ENCODE peak calls at places on chromosomes 7 and 10, in ten cellular contexts. Q is omental fat pad; A is glutamatergic neuron; T is adrenal gland; E is progenitor cell of endocrine pancreas; R is BE2C; U is transverse colon; V is psoas muscle; W is activated CD8-positive, alpha-beta T cell treated with anti-CD3 and anti-CD28 coated beads for 36 hours; F is chondrocyte. C is an unnamed sample.

GRCh38 chr10:130573446-130573845 is 437.3 kb downstream of the GLRX3 start:
- DNase-seq in Q (no peak), A (no peak), T (no peak), E (no peak), R (no peak), U (no peak), V (no peak), W (no peak), F (no peak), C (no peak)

GRCh38 chr7:142263598-142264380 is 5.9 kb upstream of the PRSS58 start:
- DNase-seq in Q (no peak), A (no peak), T (no peak), E (no peak), R (no peak), U (no peak), V (no peak), W (no peak), F (no peak), C (no peak)

GRCh38 chr7:1512781-1513656 is 8.8 kb upstream of the INTS1 start:
- DNase-seq in Q (peak; percentile 48), A (no peak), T (peak; percentile 67), E (no peak), R (peak; percentile 15), U (no peak), V (peak; percentile 94), W (peak; percentile 72), F (no peak), C (no peak)

GRCh38 chr7:17069146-17069545 is 187.4 kb upstream of the AGR3 start:
- DNase-seq in Q (no peak), A (no peak), T (no peak), E (no peak), R (no peak), U (no peak), V (no peak), W (no peak), F (no peak), C (no peak)

GRCh38 chr10:12710594-12711343 is 290.7 kb downstream of the CCDC3 start:
- DNase-seq in Q (peak; percentile 62), A (peak; percentile 86), T (peak; percentile 68), E (peak; percentile 61), R (peak; percentile 60), U (peak; percentile 83), V (peak; percentile 79), W (peak; percentile 90), F (no peak), C (peak; percentile 88)

GRCh38 chr7:364536-364935 is 74.6 kb downstream of the FOXL3 start:
- DNase-seq in Q (no peak), A (peak; percentile 1), T (no peak), E (no peak), R (no peak), U (no peak), V (peak; percentile 19), W (no peak), F (peak; percentile 72), C (no peak)

GRCh38 chr10:101124933-101125332 is 6.2 kb upstream of the TLX1 start:
- DNase-seq in Q (no peak), A (no peak), T (no peak), E (no peak), R (no peak), U (no peak), V (peak; percentile 23), W (no peak), F (no peak), C (no peak)

GRCh38 chr7:22851140-22851539 is 28.5 kb upstream of the TOMM7 start:
- DNase-seq in Q (no peak), A (no peak), T (no peak), E (no peak), R (no peak), U (no peak), V (no peak), W (no peak), F (no peak), C (no peak)

GRCh38 chr10:4334853-4335252 is 491.2 kb upstream of the AKR1E2 start:
- DNase-seq in Q (no peak), A (no peak), T (no peak), E (no peak), R (no peak), U (no peak), V (no peak), W (no peak), F (no peak), C (no peak)

GRCh38 chr10:119425881-119426170 is 116.7 kb downstream of the RGS10 start:
- DNase-seq in Q (no peak), A (no peak), T (no peak), E (no peak), R (no peak), U (no peak), V (peak; percentile 51), W (no peak), F (no peak), C (no peak)

GRCh38 chr10:85786401-85786899 is 580.1 kb downstream of the GRID1 start:
- DNase-seq in Q (no peak), A (peak; percentile 63), T (no peak), E (no peak), R (peak; percentile 84), U (no peak), V (no peak), W (peak; percentile 14), F (no peak), C (peak; percentile 62)

GRCh38 chr10:107618461-107619093 is 454.1 kb upstream of the SORCS1 start:
- DNase-seq in Q (no peak), A (no peak), T (no peak), E (no peak), R (no peak), U (no peak), V (no peak), W (no peak), F (no peak), C (no peak)

GRCh38 chr7:36942062-36942461 is 217.8 kb upstream of the AOAH start:
- DNase-seq in Q (no peak), A (no peak), T (no peak), E (no peak), R (no peak), U (no peak), V (no peak), W (no peak), F (no peak), C (no peak)
- TF ChIP-seq CTCF in Q (no peak), A (no peak), T (no peak), E (no peak), R (no peak), U (no peak), V (no peak), W (no peak), F (no peak), C (no peak)

GRCh38 chr7:134255814-134256213 is 60.9 kb downstream of the SLC35B4 start:
- DNase-seq in Q (no peak), A (no peak), T (no peak), E (no peak), R (peak; percentile 47), U (no peak), V (no peak), W (no peak), F (no peak), C (no peak)
- TF ChIP-seq CTCF in Q (no peak), A (no peak), T (no peak), E (no peak), R (peak; percentile 40), U (no peak), V (no peak), W (no peak), F (no peak), C (no peak)

DNA sequence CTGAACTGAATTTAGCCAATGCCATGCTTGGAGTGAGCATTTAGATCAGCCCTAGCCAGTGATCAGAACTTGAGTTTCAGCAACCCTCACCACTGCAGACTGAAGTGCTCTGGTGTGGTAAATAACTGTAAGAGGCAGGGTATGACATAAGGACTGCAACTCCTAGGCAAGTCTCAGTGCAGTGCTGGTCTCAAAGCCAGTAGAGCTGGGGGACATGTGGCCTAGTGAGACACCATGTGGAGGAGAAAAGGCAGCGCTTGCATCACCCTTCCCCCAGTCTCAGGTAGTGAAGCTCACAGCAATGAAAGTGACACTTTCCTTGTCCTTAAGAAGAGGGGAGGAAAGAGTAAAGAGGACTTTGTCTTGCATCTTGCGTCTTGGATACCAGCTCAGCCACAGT is 386.8 kb upstream of the POT1 start:
- DNase-seq in Q (no peak), A (peak; percentile 52), T (no peak), E (peak; percentile 27), R (peak; percentile 30), U (no peak), V (no peak), W (peak; percentile 2), F (no peak), C (peak; percentile 80)
- TF ChIP-seq CTCF in Q (no peak), A (no peak), T (no peak), E (peak; percentile 55), R (peak; percentile 38), U (no peak), V (no peak), W (no peak), F (peak; percentile 66), C (peak; percentile 50)

GRCh38 chr10:70558871-70559810 is 43.4 kb downstream of the PRF1 start:
- DNase-seq in Q (peak; percentile 54), A (peak; percentile 65), T (peak; percentile 55), E (peak; percentile 41), R (peak; percentile 79), U (peak; percentile 71), V (peak; percentile 63), W (peak; percentile 91), F (no peak), C (peak; percentile 75)
- TF ChIP-seq CTCF in Q (no peak), A (peak; percentile 55), T (peak; percentile 55), E (peak; percentile 64), R (peak; percentile 71), U (peak; percentile 44), V (peak; percentile 44), W (peak; percentile 70), F (peak; percentile 81), C (peak; percentile 58)

GRCh38 chr10:30134546-30134945 is 75.2 kb upstream of the JCAD start:
- DNase-seq in Q (no peak), A (no peak), T (no peak), E (no peak), R (no peak), U (no peak), V (no peak), W (no peak), F (no peak), C (no peak)
- TF ChIP-seq CTCF in Q (no peak), A (no peak), T (no peak), E (no peak), R (no peak), U (no peak), V (no peak), W (no peak), F (no peak), C (no peak)

C was measured in hepatocyte.